ENCODE peak calls at places on chromosomes 13 and 19, in four cellular contexts. V is testis, N is heart left ventricle, G is vagina. Y is an unnamed sample.

GRCh38 chr19:10662384-10663251 is 8.5 kb downstream of the ILF3 start:
- DNase-seq in V (no peak), N (no peak), G (no peak), Y (no peak)

GRCh38 chr19:42277821-42278809 is 9.1 kb downstream of the CIC start:
- DNase-seq in V (peak), N (no peak), G (no peak), Y (no peak)

GRCh38 chr13:100646030-100646673 is 28.4 kb downstream of the TMTC4 start:
- DNase-seq in N (no peak), G (no peak), V (peak), Y (peak)

GRCh38 chr19:58563034-58563573 is 4.7 kb upstream of the UBE2M start:
- DNase-seq in G (no peak), N (no peak), V (no peak), Y (no peak)

GRCh38 chr13:103976371-103976770 is 910.2 kb upstream of the SLC10A2 start:
- DNase-seq in N (no peak), G (no peak), V (no peak), Y (no peak)

GRCh38 chr19:12035220-12036172 is at the start of gene ZNF433:
- DNase-seq in N (peak), G (no peak), V (peak), Y (no peak)

GRCh38 chr19:39833160-39833463 is 850 bp downstream of the DYRK1B start:
- DNase-seq in G (no peak), V (no peak), N (no peak), Y (no peak)

GRCh38 chr13:98202026-98202425 is 25.0 kb upstream of the RNF113B start:
- DNase-seq in V (no peak), N (no peak), G (no peak), Y (peak)

GRCh38 chr13:77859450-77859849 is 59.2 kb downstream of the EDNRB start:
- DNase-seq in G (no peak), V (peak), N (no peak), Y (no peak)

GRCh38 chr19:29629836-29630534 is 23.9 kb downstream of the POP4 start:
- DNase-seq in G (no peak), V (no peak), N (no peak), Y (no peak)

GRCh38 chr19:42129399-42130253 is 2.6 kb downstream of the POU2F2 start:
- DNase-seq in V (peak), G (no peak), N (peak), Y (peak)

GRCh38 chr13:62309904-62310303 is 894.3 kb upstream of the PCDH20 start:
- DNase-seq in V (no peak), G (no peak), N (no peak), Y (no peak)

GRCh38 chr13:98299954-98300350 is 122.9 kb upstream of the RNF113B start:
- DNase-seq in N (no peak), V (no peak), G (no peak), Y (no peak)

GRCh38 chr13:47039106-47039505 is 142.3 kb upstream of the HTR2A start:
- DNase-seq in V (no peak), G (no peak), N (no peak), Y (no peak)

GRCh38 chr13:42814868-42815267 is 33.5 kb downstream of the FAM216B start:
- DNase-seq in N (no peak), G (no peak), V (no peak), Y (no peak)

GRCh38 chr19:32532233-32532632 is 48.8 kb upstream of the PDCD5 start:
- DNase-seq in V (no peak), N (no peak), G (no peak), Y (no peak)

GRCh38 chr13:33108620-33109019 is 92.4 kb downstream of the KL start:
- DNase-seq in V (no peak), G (no peak), N (no peak), Y (no peak)

GRCh38 chr13:110322126-110322827 is 15.2 kb downstream of the COL4A2 start:
- DNase-seq in G (no peak), V (no peak), N (no peak), Y (no peak)

GRCh38 chr19:2477141-2477710 is 1.3 kb downstream of the GADD45B start:
- DNase-seq in G (no peak), N (peak), V (no peak), Y (peak)

GRCh38 chr13:52450793-52451116 is 321 bp upstream of the VPS36 start:
- DNase-seq in G (no peak), V (no peak), N (no peak), Y (no peak)

GRCh38 chr13:52447815-52448552 is 2.5 kb downstream of the VPS36 start:
- DNase-seq in V (no peak), N (no peak), G (no peak), Y (peak)

GRCh38 chr13:52449323-52450011 is 967 bp downstream of the VPS36 start:
- DNase-seq in N (no peak), V (no peak), G (no peak), Y (peak)

GRCh38 chr13:52452470-52452869 is 2.0 kb upstream of the VPS36 start:
- DNase-seq in N (no peak), V (no peak), G (no peak), Y (no peak)

DNA sequence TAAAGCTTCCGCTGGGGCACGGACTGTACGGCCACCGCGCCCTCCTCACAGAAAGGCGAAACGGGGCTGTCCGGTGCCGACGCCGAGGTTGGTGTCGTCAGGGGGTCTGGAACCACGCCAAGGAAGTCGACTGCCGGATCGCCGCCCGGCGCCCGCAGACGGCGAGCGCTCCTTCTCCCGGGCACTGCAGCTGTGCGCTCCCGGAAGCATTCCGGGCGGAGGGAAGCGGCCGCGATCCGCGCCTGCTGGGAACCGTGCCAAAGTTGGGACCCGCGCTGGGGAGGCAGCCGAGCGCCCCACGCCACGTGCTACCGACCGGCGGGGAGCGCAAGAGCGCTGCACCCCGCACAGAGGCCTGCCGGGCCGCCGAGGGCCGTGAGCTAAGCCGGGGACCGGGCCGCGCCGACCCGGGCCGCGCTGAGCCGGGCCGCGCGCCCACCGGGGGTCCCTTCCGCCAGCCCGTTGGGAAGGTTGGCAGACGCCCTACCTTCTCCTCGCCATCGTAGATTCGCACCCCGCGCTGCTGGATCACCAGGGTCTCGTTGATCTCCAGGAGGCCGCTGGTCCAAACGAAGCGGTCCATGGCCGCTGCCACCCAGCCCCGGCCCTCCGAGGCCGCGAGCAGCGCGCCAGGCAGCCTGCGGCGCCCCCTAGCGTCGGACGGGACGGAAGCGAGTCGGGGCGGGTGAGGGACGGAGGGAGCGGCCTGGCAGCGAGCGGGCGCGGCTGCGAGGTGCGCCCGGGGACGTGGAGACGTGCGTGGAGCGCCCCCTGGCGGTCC is at the start of gene VPS36:
- DNase-seq in N (peak), G (no peak), V (peak), Y (peak)
- TF ChIP-seq POLR2A in N (no peak), G (peak), V (peak), Y (peak)

GRCh38 chr19:17835182-17836006 is 12.4 kb downstream of the JAK3 start:
- DNase-seq in N (no peak), G (no peak), V (no peak), Y (peak)

GRCh38 chr19:17836530-17836929 is 11.3 kb downstream of the JAK3 start:
- DNase-seq in G (no peak), V (no peak), N (no peak), Y (no peak)

GRCh38 chr19:17832443-17833208 is 11.3 kb upstream of the INSL3 start:
- DNase-seq in V (no peak), N (no peak), G (no peak), Y (no peak)

GRCh38 chr19:17831419-17831888 is 10.1 kb upstream of the INSL3 start:
- DNase-seq in V (no peak), N (no peak), G (no peak), Y (no peak)

DNA sequence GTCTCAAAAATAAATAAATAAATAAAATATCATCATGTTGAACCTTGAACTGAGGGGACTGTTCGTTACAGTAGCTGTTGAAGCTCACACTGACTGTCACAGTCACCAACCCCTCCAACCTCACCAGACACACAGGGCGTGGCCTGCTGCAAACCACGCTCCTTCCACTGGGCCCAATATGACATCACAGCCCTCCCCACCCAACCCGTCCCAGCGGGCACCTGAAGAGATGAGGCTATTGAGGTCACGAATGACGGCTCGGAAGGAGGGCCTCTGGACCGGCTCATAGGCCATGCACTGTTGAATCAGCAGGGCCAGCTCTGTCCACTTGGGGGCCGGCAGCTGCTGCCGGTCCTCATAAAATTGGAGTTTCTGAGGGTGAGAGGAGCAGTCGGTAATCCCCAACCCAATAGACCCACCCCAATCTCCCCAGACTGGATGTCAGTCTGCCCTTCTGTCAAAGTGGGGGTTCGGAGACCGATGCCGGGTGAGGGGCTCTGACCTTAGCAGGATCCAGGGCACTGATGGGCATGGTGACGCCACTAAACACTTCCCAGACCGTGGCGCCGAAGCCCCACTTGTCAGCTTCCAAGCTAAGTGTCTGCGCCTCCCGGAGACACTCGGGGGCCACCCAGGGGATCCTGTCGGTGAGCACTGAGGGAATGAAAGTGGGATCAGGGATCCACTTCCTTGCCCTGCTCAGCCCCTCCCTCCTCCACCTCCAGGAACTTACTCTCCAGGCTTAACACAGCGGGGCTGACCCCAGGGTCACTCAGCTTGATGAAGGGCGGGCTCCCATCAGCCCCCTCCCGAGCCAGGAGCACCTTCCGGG is 13.2 kb downstream of the JAK3 start:
- DNase-seq in G (no peak), N (no peak), V (no peak), Y (no peak)
- TF ChIP-seq CTCF in G (no peak), N (no peak), V (no peak), Y (no peak)

GRCh38 chr19:57559404-57560025 is at the start of gene ZNF550:
- DNase-seq in V (peak), N (peak), G (no peak), Y (peak)
- TF ChIP-seq POLR2A in V (no peak), N (no peak), G (peak), Y (peak)

GRCh38 chr19:20247016-20247683 is 80.1 kb downstream of the ZNF486 start:
- DNase-seq in N (no peak), G (no peak), V (peak), Y (peak)
- TF ChIP-seq CTCF in N (peak), G (no peak), V (no peak), Y (peak)

GRCh38 chr19:898663-899062 is 5.4 kb downstream of the RNU6-9 start:
- DNase-seq in G (no peak), N (no peak), V (peak), Y (no peak)
- TF ChIP-seq POLR2A in G (no peak), N (no peak), V (no peak), Y (no peak)